ENCODE peak calls at places on chromosomes 3 and 15, in eight cellular contexts. U is cardiac muscle cell; E is fibroblast of lung; N is tibial artery; S is ovary; R is CD8-positive, alpha-beta memory T cell; F is Peyer's patch; A is HAP-1. G is an unnamed sample.

GRCh38 chr15:63564093-63564492 is 33.1 kb upstream of the FBXL22 start:
- DNase-seq in N (no peak), F (no peak), R (no peak), A (no peak), U (no peak), E (no peak), S (no peak), G (no peak)

GRCh38 chr3:4797201-4797600 is 182.0 kb upstream of the BHLHE40 start:
- DNase-seq in N (no peak), A (no peak), S (no peak), U (no peak), F (no peak), R (no peak), E (peak; percentile 2), G (no peak)

GRCh38 chr3:114519415-114519814 is 225.6 kb downstream of the TIGIT start:
- DNase-seq in N (no peak), F (no peak), U (peak; percentile 95), A (peak; percentile 57), S (no peak), E (peak; percentile 84), R (no peak), G (no peak)

GRCh38 chr3:175007316-175007715 is 148.2 kb downstream of the NAALADL2 start:
- DNase-seq in N (no peak), R (no peak), E (no peak), S (no peak), F (no peak), A (no peak), U (no peak), G (no peak)

GRCh38 chr3:49930922-49931321 is 1.3 kb upstream of the MON1A start:
- DNase-seq in S (peak; percentile 10), F (no peak), N (no peak), U (no peak), R (no peak), A (peak; percentile 78), E (no peak), G (no peak)

GRCh38 chr15:92109485-92109884 is 256.0 kb downstream of the SLCO3A1 start:
- DNase-seq in N (no peak), A (no peak), E (no peak), R (no peak), U (no peak), S (no peak), F (no peak), G (no peak)

GRCh38 chr15:57919754-57920153 is 145.8 kb downstream of the ALDH1A2 start:
- DNase-seq in U (no peak), S (no peak), E (no peak), F (no peak), A (no peak), N (no peak), R (no peak), G (no peak)

GRCh38 chr3:53346514-53346913 is 829 bp downstream of the DCP1A start:
- DNase-seq in A (no peak), U (no peak), E (peak; percentile 31), R (no peak), F (no peak), N (no peak), S (no peak), G (no peak)

GRCh38 chr3:189500798-189501495 is 130.2 kb upstream of the TP63 start:
- DNase-seq in U (no peak), S (no peak), A (no peak), F (no peak), N (no peak), R (no peak), E (no peak), G (no peak)

GRCh38 chr3:170651260-170651845 is 65.5 kb upstream of the SLC7A14 start:
- DNase-seq in R (no peak), A (no peak), N (no peak), S (no peak), F (no peak), E (no peak), U (no peak), G (no peak)

GRCh38 chr15:101514318-101514717 is 24.8 kb upstream of the PCSK6 start:
- DNase-seq in A (no peak), S (no peak), U (no peak), E (no peak), F (no peak), R (no peak), N (no peak), G (no peak)

GRCh38 chr15:96297783-96298182 is 32.7 kb upstream of the NR2F2 start:
- DNase-seq in U (no peak), F (no peak), N (no peak), A (no peak), S (no peak), R (no peak), E (no peak), G (no peak)

GRCh38 chr3:11810276-11810675 is 36.4 kb downstream of the TAMM41 start:
- DNase-seq in E (peak; percentile 90), N (no peak), U (peak; percentile 50), R (no peak), F (no peak), S (no peak), A (no peak), G (no peak)

GRCh38 chr15:83928878-83929418 is 275.0 kb downstream of the ADAMTSL3 start:
- DNase-seq in S (no peak), A (no peak), N (no peak), U (no peak), F (no peak), R (no peak), E (no peak), G (no peak)

DNA sequence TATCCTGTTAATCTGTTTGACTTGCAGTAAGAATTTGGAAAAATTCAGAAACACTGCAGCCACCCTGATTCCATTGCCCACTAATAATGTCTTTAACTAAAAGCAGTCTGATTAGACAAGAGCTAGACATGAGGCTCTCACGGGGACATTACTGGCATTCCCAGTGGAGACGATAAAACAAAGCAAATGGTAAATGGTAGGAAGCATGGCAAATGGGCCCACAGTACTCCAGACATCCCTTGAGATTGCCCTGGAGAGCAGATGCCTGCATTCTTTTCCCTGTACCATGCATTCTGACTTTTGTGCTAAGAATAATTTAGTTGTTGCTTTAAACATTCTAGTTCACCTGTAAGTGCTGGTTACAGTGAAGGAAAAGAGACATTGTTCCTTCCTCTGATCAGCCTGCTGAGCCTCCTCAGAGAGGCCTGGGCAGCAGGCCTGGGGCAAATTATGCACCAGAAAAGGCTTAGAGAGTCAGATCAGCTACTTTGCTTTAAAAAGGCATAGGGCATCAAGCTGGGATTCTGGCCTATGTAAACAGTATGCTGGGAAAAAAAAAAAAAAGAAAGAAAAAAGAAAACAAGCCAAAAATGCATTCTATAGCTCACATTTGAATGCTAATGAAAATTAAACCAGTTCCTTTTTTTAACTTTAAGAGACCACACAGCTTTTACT is 204.6 kb downstream of the GABRG3 start:
- DNase-seq in S (no peak), A (no peak), U (no peak), E (no peak), R (no peak), F (no peak), N (no peak), G (no peak)
- H3K9me3 ChIP-seq in S (no peaks in the 10 kb centered on the region), A (peaks cover 6% of the 10 kb centered on the region), U (no peaks in the 10 kb centered on the region), E (no peaks in the 10 kb centered on the region), R (no peaks in the 10 kb centered on the region), F (peaks cover 22% of the 10 kb centered on the region), N (peaks cover 14% of the 10 kb centered on the region), G (no peaks in the 10 kb centered on the region)

GRCh38 chr3:9553021-9553948 is at the start of gene LHFPL4:
- DNase-seq in F (no peak), E (no peak), S (no peak), R (no peak), N (no peak), U (no peak), A (no peak), G (no peak)

GRCh38 chr3:9552252-9552999 is 1.2 kb downstream of the LHFPL4 start:
- DNase-seq in E (peak; percentile 48), R (peak; percentile 23), S (peak; percentile 38), U (peak; percentile 61), F (no peak), N (no peak), A (peak; percentile 26), G (no peak)

GRCh38 chr3:9548991-9549390 is 4.6 kb downstream of the LHFPL4 start:
- DNase-seq in U (no peak), N (no peak), F (no peak), A (no peak), E (no peak), R (no peak), S (no peak), G (no peak)

GRCh38 chr3:9550999-9551398 is 2.6 kb downstream of the LHFPL4 start:
- DNase-seq in R (no peak), F (no peak), N (no peak), S (no peak), A (no peak), E (no peak), U (no peak), G (no peak)

DNA sequence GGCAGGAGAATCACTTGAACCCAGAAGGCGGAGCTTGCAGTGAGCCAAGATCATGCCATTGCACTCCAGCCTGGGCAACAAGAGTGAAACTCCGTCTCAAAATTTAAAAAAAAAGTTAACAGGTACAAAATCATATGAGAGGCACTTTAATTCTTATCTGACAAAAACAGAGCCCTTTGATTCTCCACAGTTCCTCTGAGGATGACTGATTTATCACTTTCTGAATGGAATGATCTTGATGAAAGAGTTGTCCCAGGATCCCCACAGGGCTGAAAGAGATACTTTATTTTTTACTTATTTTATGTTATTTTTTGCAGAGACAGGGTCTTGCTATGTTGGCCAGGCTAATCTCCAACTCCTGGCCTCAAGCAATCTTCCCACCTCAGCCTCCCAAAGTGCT is 4.0 kb downstream of the LHFPL4 start:
- DNase-seq in F (no peak), U (no peak), R (no peak), E (no peak), S (no peak), A (no peak), N (no peak), G (no peak)
- H3K27me3 ChIP-seq in F (no peaks in the 10 kb centered on the region), U (peaks cover 27% of the 10 kb centered on the region), R (peaks cover 15% of the 10 kb centered on the region), E (no peaks in the 10 kb centered on the region), S (no peaks in the 10 kb centered on the region), A (no peaks in the 10 kb centered on the region), N (no peaks in the 10 kb centered on the region), G (peaks cover 37% of the 10 kb centered on the region)

DNA sequence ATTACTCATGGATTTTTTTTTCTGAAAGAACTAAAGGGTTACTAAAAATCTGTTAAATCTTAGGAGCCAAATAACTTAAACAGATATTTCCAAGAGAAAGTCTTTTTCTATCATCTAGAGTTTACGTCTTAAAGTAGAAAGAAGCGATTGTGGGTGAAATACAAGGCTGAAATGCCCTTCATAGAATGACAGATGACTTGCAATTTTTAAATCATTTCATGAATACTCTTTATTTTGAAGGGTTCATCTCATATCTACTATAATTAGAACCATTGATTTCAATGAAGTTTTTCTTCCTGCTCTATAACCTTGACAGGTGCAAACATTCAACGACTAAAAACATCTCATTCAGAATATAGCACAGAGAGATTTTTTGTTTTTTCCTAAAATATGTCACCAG is 217.0 kb downstream of the GABRB3 start:
- DNase-seq in A (no peak), S (no peak), R (no peak), U (no peak), N (no peak), E (no peak), F (no peak), G (no peak)
- H3K9me3 ChIP-seq in A (no peaks in the 10 kb centered on the region), S (no peaks in the 10 kb centered on the region), R (no peaks in the 10 kb centered on the region), U (no peaks in the 10 kb centered on the region), N (no peaks in the 10 kb centered on the region), E (no peaks in the 10 kb centered on the region), F (peaks cover 4% of the 10 kb centered on the region), G (no peaks in the 10 kb centered on the region)

DNA sequence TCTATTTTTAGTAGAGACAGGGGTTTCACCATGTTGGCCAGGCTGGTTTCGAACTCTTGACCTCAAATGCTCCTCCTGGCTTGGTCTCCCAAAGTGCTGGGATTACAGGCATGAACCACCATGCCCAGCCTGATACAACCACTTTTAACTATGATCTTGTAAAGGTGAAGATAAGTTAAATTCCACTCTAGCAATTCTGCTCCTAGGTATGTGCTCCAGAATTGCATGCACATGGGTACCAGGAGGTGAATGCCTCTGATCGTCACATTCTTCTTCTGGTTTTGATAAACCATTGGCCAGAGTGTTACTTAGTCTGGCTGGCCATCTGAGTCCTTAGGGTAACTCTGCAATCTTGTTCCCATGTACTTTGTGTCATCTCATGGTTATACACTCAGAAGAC is 22.3 kb downstream of the CSPG5 start:
- DNase-seq in S (no peak), A (no peak), F (no peak), R (no peak), E (no peak), N (no peak), U (no peak), G (no peak)
- H3K27me3 ChIP-seq in S (no peaks in the 10 kb centered on the region), A (no peaks in the 10 kb centered on the region), F (no peaks in the 10 kb centered on the region), R (peaks cover 2% of the 10 kb centered on the region), E (peaks cover 3% of the 10 kb centered on the region), N (no peaks in the 10 kb centered on the region), U (no peaks in the 10 kb centered on the region), G (no peaks in the 10 kb centered on the region)